ENCODE peak calls at places on chromosomes 5 and 9, in seven cellular contexts. I is left cardiac atrium; K is psoas muscle; W is NCI-H1694 treated with DMSO at 0.1 percent for 48 hours; J is CD8-positive, alpha-beta T cell; Y is head of caudate nucleus; Z is MCF 10A. X is an unnamed sample.

GRCh38 chr9:109975574-109976327 is 195.8 kb downstream of the PALM2AKAP2 start:
- DNase-seq in I (no peak), K (no peak), W (no peak), J (no peak), Y (no peak), Z (no peak), X (no peak)

GRCh38 chr9:122219856-122220672 is 8.7 kb downstream of the LHX6 start:
- DNase-seq in I (no peak), K (no peak), W (no peak), J (no peak), Y (no peak), Z (no peak), X (no peak)

GRCh38 chr9:69946800-69947437 is 96.7 kb upstream of the MAMDC2 start:
- DNase-seq in I (no peak), K (no peak), W (no peak), J (no peak), Y (no peak), Z (peak; percentile 84), X (peak; percentile 41)

GRCh38 chr5:54301215-54301614 is 9.2 kb downstream of the ARL15 start:
- DNase-seq in I (no peak), K (no peak), W (no peak), J (no peak), Y (no peak), Z (no peak), X (no peak)

GRCh38 chr9:116795859-116796258 is 108.8 kb downstream of the TRIM32 start:
- DNase-seq in I (no peak), K (no peak), W (no peak), J (no peak), Y (no peak), Z (no peak), X (no peak)

GRCh38 chr9:128628471-128629048 is 28.1 kb downstream of the DYNC2I2 start:
- DNase-seq in I (peak; percentile 81), K (peak; percentile 91), W (no peak), J (no peak), Y (peak; percentile 67), Z (peak; percentile 42), X (no peak)

GRCh38 chr9:109498195-109499060 is at the start of gene PTPN3:
- DNase-seq in I (peak; percentile 39), K (no peak), W (no peak), J (no peak), Y (no peak), Z (peak; percentile 15), X (no peak)

GRCh38 chr5:150596313-150596712 is 44.1 kb upstream of the SYNPO start:
- DNase-seq in I (no peak), K (no peak), W (no peak), J (no peak), Y (no peak), Z (no peak), X (no peak)

GRCh38 chr5:31280210-31280609 is 86.7 kb downstream of the CDH6 start:
- DNase-seq in I (no peak), K (no peak), W (no peak), J (no peak), Y (no peak), Z (no peak), X (no peak)

GRCh38 chr9:123642291-123643278 is 286.6 kb downstream of the CRB2 start:
- DNase-seq in I (peak; percentile 45), K (no peak), W (peak; percentile 7), J (no peak), Y (peak; percentile 84), Z (no peak), X (no peak)

GRCh38 chr5:124828731-124829130 is 82.3 kb upstream of the ZNF608 start:
- DNase-seq in I (no peak), K (no peak), W (no peak), J (no peak), Y (no peak), Z (no peak), X (no peak)

GRCh38 chr9:129323376-129323998 is 145.4 kb upstream of the IER5L start:
- DNase-seq in I (no peak), K (peak; percentile 29), W (no peak), J (no peak), Y (no peak), Z (no peak), X (no peak)

GRCh38 chr5:402615-403359 is 40.2 kb upstream of the EXOC3 start:
- DNase-seq in I (no peak), K (no peak), W (no peak), J (no peak), Y (no peak), Z (no peak), X (no peak)

GRCh38 chr5:56479701-56480304 is 246.7 kb upstream of the ANKRD55 start:
- DNase-seq in I (peak; percentile 35), K (no peak), W (no peak), J (peak; percentile 14), Y (no peak), Z (no peak), X (no peak)

GRCh38 chr5:81631124-81631523 is 119.8 kb downstream of the SSBP2 start:
- DNase-seq in I (no peak), K (no peak), W (no peak), J (peak; percentile 12), Y (no peak), Z (no peak), X (no peak)

GRCh38 chr5:56264417-56265025 is 31.4 kb upstream of the ANKRD55 start:
- DNase-seq in I (no peak), K (no peak), W (no peak), J (no peak), Y (peak; percentile 64), Z (peak; percentile 79), X (no peak)

GRCh38 chr9:95494022-95494415 is 22.8 kb downstream of the PTCH1 start:
- DNase-seq in I (no peak), K (no peak), W (peak; percentile 71), J (peak; percentile 44), Y (peak; percentile 90), Z (no peak), X (no peak)

GRCh38 chr5:144307726-144308125 is 137.1 kb downstream of the KCTD16 start:
- DNase-seq in I (no peak), K (no peak), W (peak; percentile 20), J (no peak), Y (no peak), Z (no peak), X (no peak)

GRCh38 chr9:113481176-113481805 is 17.8 kb downstream of the RGS3 start:
- DNase-seq in I (no peak), K (no peak), W (no peak), J (no peak), Y (no peak), Z (no peak), X (no peak)

GRCh38 chr5:6718161-6718681 is 5.0 kb downstream of the TENT4A start:
- DNase-seq in I (no peak), K (no peak), W (no peak), J (no peak), Y (no peak), Z (no peak), X (no peak)

GRCh38 chr5:139764250-139764791 is 31.3 kb upstream of the PSD2 start:
- DNase-seq in I (no peak), K (no peak), W (peak; percentile 21), J (peak; percentile 30), Y (peak; percentile 91), Z (no peak), X (no peak)

GRCh38 chr9:34267660-34268059 is 61.4 kb downstream of the KIF24 start:
- DNase-seq in I (no peak), K (no peak), W (no peak), J (no peak), Y (no peak), Z (peak; percentile 16), X (no peak)

GRCh38 chr5:72658767-72659540 is 151.7 kb upstream of the ZNF366 start:
- DNase-seq in I (no peak), K (no peak), W (no peak), J (no peak), Y (no peak), Z (no peak), X (no peak)

GRCh38 chr9:131554865-131555351 is 9.6 kb downstream of the PRRT1B start:
- DNase-seq in I (no peak), K (no peak), W (no peak), J (no peak), Y (no peak), Z (no peak), X (no peak)

GRCh38 chr9:8555767-8556500 is 756.4 kb upstream of the DMAC1 start:
- DNase-seq in I (no peak), K (no peak), W (no peak), J (no peak), Y (no peak), Z (peak; percentile 62), X (no peak)

GRCh38 chr9:29798599-29798998 is 2225.3 kb upstream of the C9orf72 start:
- DNase-seq in I (no peak), K (no peak), W (no peak), J (no peak), Y (no peak), Z (no peak), X (no peak)

GRCh38 chr9:127587966-127588365 is 24.1 kb upstream of the STXBP1 start:
- DNase-seq in I (no peak), K (no peak), W (no peak), J (no peak), Y (no peak), Z (no peak), X (no peak)

GRCh38 chr9:98240475-98240874 is 15.0 kb downstream of the TBC1D2 start:
- DNase-seq in I (no peak), K (no peak), W (no peak), J (no peak), Y (no peak), Z (no peak), X (no peak)

GRCh38 chr5:133337795-133338445 is 274.4 kb downstream of the FSTL4 start:
- DNase-seq in I (no peak), K (no peak), W (no peak), J (no peak), Y (no peak), Z (no peak), X (no peak)

GRCh38 chr5:36152324-36153298 is 700 bp downstream of the SKP2 start:
- DNase-seq in I (no peak), K (no peak), W (peak; percentile 63), J (no peak), Y (no peak), Z (peak; percentile 3), X (no peak)

GRCh38 chr9:134565316-134565915 is 76.2 kb upstream of the COL5A1 start:
- DNase-seq in I (no peak), K (no peak), W (no peak), J (peak; percentile 1), Y (no peak), Z (no peak), X (no peak)

GRCh38 chr9:93594041-93594756 is 17.8 kb downstream of the PHF2 start:
- DNase-seq in I (no peak), K (peak; percentile 62), W (no peak), J (no peak), Y (peak; percentile 42), Z (peak; percentile 64), X (no peak)

GRCh38 chr5:72070519-72070918 is 36.8 kb upstream of the MAP1B start:
- DNase-seq in I (no peak), K (no peak), W (no peak), J (no peak), Y (no peak), Z (no peak), X (no peak)

GRCh38 chr5:150251504-150251903 is 38.1 kb downstream of the CAMK2A start:
- DNase-seq in I (no peak), K (no peak), W (no peak), J (no peak), Y (no peak), Z (no peak), X (no peak)

GRCh38 chr5:76402880-76403712 is at the start of gene IQGAP2:
- DNase-seq in I (peak; percentile 62), K (peak; percentile 76), W (no peak), J (peak; percentile 82), Y (peak; percentile 72), Z (peak; percentile 67), X (no peak)

GRCh38 chr9:100714372-100715099 is 136.7 kb downstream of the CAVIN4 start:
- DNase-seq in I (peak; percentile 58), K (no peak), W (peak; percentile 60), J (peak; percentile 15), Y (peak; percentile 97), Z (peak; percentile 77), X (peak; percentile 28)

GRCh38 chr9:109459423-109459822 is 38.7 kb downstream of the PTPN3 start:
- DNase-seq in I (no peak), K (no peak), W (no peak), J (no peak), Y (no peak), Z (no peak), X (no peak)

GRCh38 chr9:98162638-98163037 is 29.8 kb downstream of the CORO2A start:
- DNase-seq in I (no peak), K (no peak), W (peak; percentile 73), J (no peak), Y (no peak), Z (no peak), X (no peak)